ENCODE peak calls at places on chromosome 1, in six cellular contexts. X, O, Z, M, U and I are unnamed samples.

GRCh38 chr1:145827966-145828365 is 4.0 kb downstream of the POLR3C start:
- DNase-seq in X (no peak), O (no peak), Z (no peak), M (no peak), U (no peak), I (no peak)

GRCh38 chr1:33256701-33257387 is 552 bp downstream of the ZNF362 start:
- DNase-seq in X (peak), O (no peak), Z (peak), M (peak), U (peak), I (peak)

GRCh38 chr1:59375321-59376220 is 78.7 kb downstream of the FGGY start:
- DNase-seq in X (no peak), O (no peak), Z (no peak), M (no peak), U (no peak), I (no peak)

GRCh38 chr1:116374340-116375164 is 1.5 kb downstream of the ATP1A1 start:
- DNase-seq in X (no peak), O (no peak), Z (peak), M (no peak), U (peak), I (no peak)

GRCh38 chr1:240946926-240947325 is 335.0 kb upstream of the GREM2 start:
- DNase-seq in X (no peak), O (no peak), Z (no peak), M (peak), U (no peak), I (peak)

GRCh38 chr1:40949563-40949962 is 29.9 kb upstream of the CTPS1 start:
- DNase-seq in X (no peak), O (no peak), Z (no peak), M (no peak), U (no peak), I (no peak)

GRCh38 chr1:195173753-195174152 is 1434.5 kb downstream of the KCNT2 start:
- DNase-seq in X (no peak), O (no peak), Z (no peak), M (no peak), U (no peak), I (no peak)

GRCh38 chr1:47388548-47389238 is 27.4 kb upstream of the FOXE3 start:
- DNase-seq in X (peak), O (peak), Z (peak), M (peak), U (no peak), I (peak)

GRCh38 chr1:156346636-156347035 is 8.3 kb downstream of the TSACC start:
- DNase-seq in X (no peak), O (no peak), Z (no peak), M (no peak), U (no peak), I (no peak)

GRCh38 chr1:47866631-47867446 is 130.3 kb downstream of the TRABD2B start:
- DNase-seq in X (no peak), O (no peak), Z (no peak), M (no peak), U (no peak), I (no peak)